ENCODE peak calls at places on chromosomes 12 and 14, in eight cellular contexts. L, N, P, R, J, Q, S and G are unnamed samples.

GRCh38 chr14:74429221-74429691 is 3.2 kb upstream of the SYNDIG1L start:
- DNase-seq in L (no peak), N (no peak), P (no peak), R (no peak), J (no peak), Q (no peak), S (no peak), G (no peak)

GRCh38 chr12:55068416-55069010 is 48.7 kb downstream of the NEUROD4 start:
- DNase-seq in L (peak), N (peak), P (no peak), R (peak), J (peak), Q (peak), S (no peak), G (peak)

GRCh38 chr12:25151476-25151875 is 43.5 kb downstream of the DNAI7 start:
- DNase-seq in L (peak), N (peak), P (peak), R (peak), J (peak), Q (peak), S (peak), G (peak)

GRCh38 chr12:58583541-58583940 is 336.8 kb downstream of the LRIG3 start:
- DNase-seq in L (no peak), N (no peak), P (no peak), R (peak), J (no peak), Q (peak), S (peak), G (peak)

GRCh38 chr14:75399819-75400678 is 27.8 kb upstream of the JDP2 start:
- DNase-seq in L (no peak), N (peak), P (peak), R (peak), J (peak), Q (no peak), S (peak), G (peak)

GRCh38 chr14:91227183-91227628 is 17.3 kb downstream of the GPR68 start:
- DNase-seq in L (no peak), N (no peak), P (no peak), R (no peak), J (no peak), Q (no peak), S (no peak), G (no peak)

GRCh38 chr14:32728957-32729356 is 209.7 kb upstream of the NPAS3 start:
- DNase-seq in L (no peak), N (no peak), P (no peak), R (no peak), J (no peak), Q (no peak), S (no peak), G (peak)

GRCh38 chr12:19783547-19784444 is 344.5 kb downstream of the AEBP2 start:
- DNase-seq in L (no peak), N (no peak), P (no peak), R (no peak), J (no peak), Q (no peak), S (no peak), G (no peak)

GRCh38 chr12:108066583-108067234 is 62.4 kb upstream of the WSCD2 start:
- DNase-seq in L (no peak), N (no peak), P (no peak), R (no peak), J (no peak), Q (no peak), S (no peak), G (no peak)

GRCh38 chr14:104195854-104196253 is 57.5 kb downstream of the KIF26A start:
- DNase-seq in L (peak), N (no peak), P (no peak), R (no peak), J (no peak), Q (no peak), S (no peak), G (no peak)

GRCh38 chr14:104979758-104980591 is 1.8 kb upstream of the AHNAK2 start:
- DNase-seq in L (no peak), N (peak), P (peak), R (no peak), J (peak), Q (peak), S (no peak), G (peak)

GRCh38 chr14:100679707-100680438 is 46.8 kb upstream of the DLK1 start:
- DNase-seq in L (peak), N (no peak), P (peak), R (peak), J (no peak), Q (peak), S (no peak), G (peak)

GRCh38 chr12:72738811-72739210 is 466.6 kb downstream of the TRHDE start:
- DNase-seq in L (no peak), N (no peak), P (no peak), R (no peak), J (no peak), Q (no peak), S (no peak), G (no peak)

GRCh38 chr14:64714432-64715025 is 10.3 kb downstream of the PLEKHG3 start:
- DNase-seq in L (no peak), N (no peak), P (no peak), R (no peak), J (no peak), Q (no peak), S (no peak), G (no peak)

GRCh38 chr12:100668939-100669536 is 95.6 kb downstream of the GAS2L3 start:
- DNase-seq in L (peak), N (peak), P (no peak), R (peak), J (peak), Q (peak), S (peak), G (peak)

GRCh38 chr14:83416476-83416875 is 1882.8 kb upstream of the SEL1L start:
- DNase-seq in L (no peak), N (no peak), P (no peak), R (no peak), J (no peak), Q (no peak), S (no peak), G (peak)

GRCh38 chr12:51009038-51009437 is 17.1 kb downstream of the SLC11A2 start:
- DNase-seq in L (no peak), N (no peak), P (peak), R (peak), J (no peak), Q (peak), S (peak), G (no peak)

GRCh38 chr12:125684968-125685790 is 619.9 kb downstream of the AACS start:
- DNase-seq in L (no peak), N (no peak), P (peak), R (no peak), J (no peak), Q (no peak), S (no peak), G (no peak)

GRCh38 chr12:88142610-88142991 is 494 bp downstream of the TMTC3 start:
- DNase-seq in L (peak), N (peak), P (peak), R (no peak), J (peak), Q (no peak), S (peak), G (no peak)

GRCh38 chr14:61764342-61765122 is 2.3 kb downstream of the SNAPC1 start:
- DNase-seq in L (no peak), N (no peak), P (no peak), R (no peak), J (no peak), Q (no peak), S (no peak), G (no peak)

GRCh38 chr12:79983969-79984629 is 49.2 kb upstream of the PPP1R12A start:
- DNase-seq in L (no peak), N (no peak), P (no peak), R (peak), J (peak), Q (peak), S (no peak), G (peak)

GRCh38 chr14:104451474-104451873 is 128.1 kb upstream of the C14orf180 start:
- DNase-seq in L (no peak), N (no peak), P (no peak), R (no peak), J (no peak), Q (no peak), S (no peak), G (no peak)

GRCh38 chr12:32946504-32947131 is 50.0 kb upstream of the PKP2 start:
- DNase-seq in L (no peak), N (no peak), P (no peak), R (no peak), J (no peak), Q (no peak), S (no peak), G (no peak)

GRCh38 chr12:32944195-32944594 is 47.6 kb upstream of the PKP2 start:
- DNase-seq in L (no peak), N (no peak), P (no peak), R (no peak), J (peak), Q (no peak), S (no peak), G (peak)

GRCh38 chr12:32949815-32950214 is 53.2 kb upstream of the PKP2 start:
- DNase-seq in L (no peak), N (no peak), P (no peak), R (no peak), J (no peak), Q (no peak), S (no peak), G (no peak)

DNA sequence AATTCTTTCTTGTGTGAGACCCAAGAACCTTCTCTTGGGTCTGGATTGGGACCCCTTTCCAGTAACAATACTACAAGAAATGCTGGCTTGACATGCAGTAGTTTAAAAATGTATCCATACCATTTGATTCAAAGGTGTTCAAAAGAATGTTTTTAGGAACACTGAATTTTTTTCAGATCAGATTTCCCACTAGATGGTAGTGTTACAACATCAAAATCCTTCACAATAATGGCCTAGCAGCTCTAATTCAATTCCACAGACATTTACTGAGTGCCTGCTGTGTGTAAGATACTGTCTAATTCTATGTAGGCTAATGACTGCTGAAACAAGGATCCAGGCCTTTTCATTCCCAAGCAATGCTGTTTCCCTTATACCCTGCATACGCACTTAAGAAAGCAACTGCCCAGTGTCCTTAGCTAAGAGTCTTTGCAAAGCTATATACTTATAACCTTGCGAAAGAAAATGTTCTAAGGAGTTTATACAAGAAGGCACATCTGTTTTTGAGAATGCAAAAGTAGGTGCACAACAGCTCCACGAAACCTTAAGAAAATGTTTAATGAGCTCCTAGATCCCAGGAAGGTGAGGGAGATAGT is 50.7 kb upstream of the PKP2 start:
- DNase-seq in L (peak), N (no peak), P (no peak), R (peak), J (peak), Q (peak), S (no peak), G (peak)
- TF ChIP-seq CTCF in L (peak), N (peak), P (peak), R (no peak), J (peak), Q (no peak), S (no peak), G (no peak)

GRCh38 chr14:54711312-54711711 is 144.4 kb downstream of the SAMD4A start:
- DNase-seq in L (no peak), N (no peak), P (no peak), R (no peak), J (no peak), Q (no peak), S (no peak), G (no peak)

GRCh38 chr14:54709867-54710266 is 142.9 kb downstream of the SAMD4A start:
- DNase-seq in L (no peak), N (no peak), P (no peak), R (no peak), J (no peak), Q (no peak), S (no peak), G (no peak)

GRCh38 chr14:54711812-54712211 is 144.9 kb downstream of the SAMD4A start:
- DNase-seq in L (peak), N (no peak), P (no peak), R (no peak), J (no peak), Q (no peak), S (no peak), G (no peak)

GRCh38 chr14:54713364-54713763 is 146.4 kb downstream of the SAMD4A start:
- DNase-seq in L (no peak), N (no peak), P (no peak), R (no peak), J (no peak), Q (no peak), S (no peak), G (peak)

DNA sequence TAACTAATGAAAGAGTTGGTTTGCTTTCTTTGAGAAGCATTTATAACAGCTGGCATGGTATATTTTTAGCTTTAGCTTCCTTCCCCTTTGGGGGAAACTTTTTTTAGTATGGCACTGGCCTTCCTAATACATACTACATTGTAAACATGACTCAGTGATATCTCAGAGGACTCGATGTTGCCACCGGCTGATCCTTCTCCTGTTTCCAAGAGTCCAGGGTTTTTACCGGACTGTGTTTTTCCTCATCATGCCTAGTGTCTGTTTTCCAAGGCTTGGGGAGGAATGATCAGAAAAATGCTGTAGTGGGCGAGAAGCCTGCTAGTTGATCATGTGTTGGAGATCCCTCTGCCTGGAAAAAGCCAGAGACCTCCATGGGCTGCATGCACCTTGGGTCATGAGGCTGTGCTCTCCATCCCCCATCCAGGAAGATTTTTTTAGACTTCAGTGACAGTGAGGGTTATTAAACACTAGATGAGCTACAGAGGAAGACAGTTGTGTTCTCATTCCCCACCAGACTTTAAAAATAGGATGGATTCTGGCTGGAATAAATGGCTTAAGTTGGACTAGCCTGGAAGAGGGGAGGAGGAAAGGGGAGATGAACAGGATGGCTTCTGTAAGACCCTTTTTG is 145.6 kb downstream of the SAMD4A start:
- DNase-seq in L (no peak), N (no peak), P (no peak), R (peak), J (no peak), Q (no peak), S (peak), G (peak)
- H3K4me3 ChIP-seq in L (no peak), N (no peak), P (no peak), R (no peak), J (no peak), Q (no peak), S (peak), G (no peak)

DNA sequence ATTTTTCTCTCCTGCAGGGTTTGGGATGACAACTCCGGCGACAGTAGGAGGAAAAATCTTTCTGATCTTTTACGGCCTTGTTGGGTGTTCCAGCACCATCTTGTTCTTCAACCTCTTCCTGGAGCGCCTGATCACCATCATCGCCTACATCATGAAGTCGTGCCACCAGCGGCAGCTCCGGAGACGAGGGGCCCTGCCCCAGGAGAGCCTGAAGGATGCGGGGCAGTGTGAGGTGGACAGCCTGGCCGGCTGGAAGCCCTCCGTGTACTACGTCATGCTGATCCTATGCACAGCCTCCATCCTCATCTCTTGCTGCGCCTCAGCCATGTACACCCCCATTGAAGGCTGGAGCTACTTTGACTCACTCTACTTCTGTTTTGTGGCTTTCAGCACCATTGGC is 72.3 kb upstream of the PSMC1 start:
- DNase-seq in L (no peak), N (no peak), P (no peak), R (no peak), J (no peak), Q (no peak), S (no peak), G (no peak)
- TF ChIP-seq CTCF in L (no peak), N (no peak), P (no peak), R (no peak), J (no peak), Q (no peak), S (no peak), G (no peak)

DNA sequence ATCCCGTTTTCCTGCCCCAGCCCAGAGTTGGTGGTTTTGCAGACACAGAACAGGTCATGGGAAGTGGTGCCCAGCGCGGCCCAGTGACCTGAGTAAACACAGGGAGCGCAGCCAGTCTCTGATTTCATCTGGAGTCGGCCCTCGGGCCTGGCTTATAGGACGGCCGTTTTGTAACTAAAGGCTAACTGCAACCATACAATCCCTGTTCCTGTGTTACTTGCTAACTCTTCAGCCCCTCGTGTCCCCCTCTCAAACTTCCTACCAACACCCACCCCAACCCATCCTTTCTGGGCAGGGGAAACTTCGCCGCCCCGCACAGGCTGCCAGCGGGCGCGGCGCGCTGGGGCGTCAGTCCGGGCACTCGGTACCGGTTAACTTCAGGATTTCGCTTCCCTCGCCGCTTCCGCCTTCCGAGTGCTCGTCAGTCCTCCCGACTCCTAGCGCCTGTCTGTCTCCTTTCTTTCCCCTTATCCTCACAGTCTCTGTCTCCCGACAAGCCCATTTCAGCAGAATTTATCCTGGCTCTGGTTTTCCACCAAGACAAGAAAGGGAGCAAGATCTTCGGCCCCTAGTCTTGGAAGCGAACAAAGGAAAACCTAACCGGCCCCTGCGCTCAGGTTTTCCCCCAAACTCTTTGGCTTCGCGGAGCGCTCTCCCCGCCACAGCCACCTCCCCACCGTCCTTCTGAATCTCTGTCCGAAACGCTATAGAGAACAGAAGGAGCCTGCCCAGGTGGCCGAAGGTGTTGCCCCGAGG is 2.0 kb downstream of the SIX1 start:
- DNase-seq in L (no peak), N (no peak), P (no peak), R (no peak), J (peak), Q (peak), S (peak), G (no peak)
- H3K4me3 ChIP-seq in L (peak), N (no peak), P (no peak), R (peak), J (peak), Q (peak), S (peak), G (peak)

GRCh38 chr14:39419272-39419671 is 13.0 kb downstream of the FBXO33 start:
- DNase-seq in L (no peak), N (no peak), P (no peak), R (no peak), J (no peak), Q (peak), S (no peak), G (peak)
- TF ChIP-seq CTCF in L (no peak), N (peak), P (no peak), R (peak), J (no peak), Q (peak), S (no peak), G (no peak)

GRCh38 chr14:37594916-37595808 is at the start of the genes FOXA1 and TTC6:
- DNase-seq in L (peak), N (peak), P (no peak), R (peak), J (peak), Q (no peak), S (no peak), G (no peak)
- H3K4me3 ChIP-seq in L (peak), N (no peak), P (no peak), R (peak), J (peak), Q (peak), S (peak), G (peak)

DNA sequence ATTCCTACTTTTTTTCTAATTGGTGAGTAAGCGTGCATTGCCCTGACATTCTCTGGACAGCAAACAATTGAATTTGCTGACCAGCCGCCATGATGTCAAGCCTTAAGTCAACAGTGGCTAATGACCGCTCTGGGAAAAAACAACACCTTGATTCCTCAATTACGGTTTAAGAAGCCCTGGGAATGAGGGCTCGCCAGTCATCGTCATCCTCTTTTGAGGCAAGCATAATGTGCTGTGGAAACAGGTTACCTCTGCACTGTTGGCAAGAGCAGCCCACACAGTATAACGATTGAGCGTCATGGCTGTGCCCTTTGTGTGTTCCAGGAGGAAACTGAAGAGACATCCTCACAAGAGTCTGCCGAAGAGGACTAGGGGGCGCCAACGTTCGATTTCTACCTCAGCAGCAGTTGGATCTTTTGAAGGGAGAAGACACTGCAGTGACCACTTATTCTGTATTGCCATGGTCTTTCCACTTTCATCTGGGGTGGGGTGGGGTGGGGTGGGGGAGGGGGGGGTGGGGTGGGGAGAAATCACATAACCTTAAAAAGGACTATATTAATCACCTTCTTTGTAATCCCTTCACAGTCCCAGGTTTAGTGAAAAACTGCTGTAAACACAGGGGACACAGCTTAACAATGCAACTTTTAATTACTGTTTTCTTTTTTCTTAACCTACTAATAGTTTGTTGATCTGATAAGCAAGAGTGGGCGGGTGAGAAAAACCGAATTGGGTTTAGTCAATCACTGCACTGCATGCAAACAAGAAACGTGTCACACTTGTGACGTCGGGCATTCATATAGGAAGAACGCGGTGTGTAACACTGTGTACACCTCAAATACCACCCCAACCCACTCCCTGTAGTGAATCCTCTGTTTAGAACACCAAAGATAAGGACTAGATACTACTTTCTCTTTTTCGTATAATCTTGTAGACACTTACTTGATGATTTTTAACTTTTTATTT is 138.9 kb downstream of the HMGA2 start:
- DNase-seq in L (peak), N (peak), P (no peak), R (no peak), J (peak), Q (no peak), S (peak), G (no peak)
- TF ChIP-seq CTCF in L (peak), N (peak), P (no peak), R (peak), J (peak), Q (peak), S (no peak), G (peak)

GRCh38 chr12:62215506-62215905 is 44.7 kb upstream of the USP15 start:
- DNase-seq in L (no peak), N (no peak), P (no peak), R (peak), J (peak), Q (no peak), S (no peak), G (peak)
- H3K4me3 ChIP-seq in L (no peak), N (no peak), P (no peak), R (no peak), J (no peak), Q (no peak), S (no peak), G (no peak)